ENCODE peak calls at places on chromosomes 16 and 17, in eight cellular contexts. B, G, T, E, P, J, R and I are unnamed samples.

GRCh38 chr17:29597361-29598172 is 4.6 kb downstream of the ANKRD13B start:
- DNase-seq in B (no peak), G (peak), T (no peak), E (no peak), P (no peak), J (no peak), R (no peak), I (no peak)

GRCh38 chr16:13036600-13036999 is 135.2 kb downstream of the SHISA9 start:
- DNase-seq in B (peak), G (no peak), T (peak), E (no peak), P (peak), J (peak), R (peak), I (no peak)

GRCh38 chr16:69880640-69881133 is 70.4 kb upstream of the CLEC18A start:
- DNase-seq in B (no peak), G (no peak), T (no peak), E (no peak), P (no peak), J (no peak), R (no peak), I (no peak)

GRCh38 chr16:80569440-80570105 is 28.8 kb downstream of the DYNLRB2 start:
- DNase-seq in B (peak), G (no peak), T (peak), E (no peak), P (no peak), J (no peak), R (peak), I (no peak)

GRCh38 chr16:12988071-12988470 is 86.7 kb downstream of the SHISA9 start:
- DNase-seq in B (no peak), G (no peak), T (no peak), E (no peak), P (no peak), J (no peak), R (no peak), I (no peak)

GRCh38 chr16:57823836-57824235 is 21.5 kb upstream of the KIFC3 start:
- DNase-seq in B (no peak), G (no peak), T (no peak), E (no peak), P (no peak), J (no peak), R (no peak), I (no peak)

GRCh38 chr16:3771513-3771912 is 54.2 kb upstream of the TRAP1 start:
- DNase-seq in B (no peak), G (no peak), T (no peak), E (no peak), P (no peak), J (peak), R (no peak), I (no peak)

GRCh38 chr17:58307468-58308172 is 21.0 kb downstream of the TSPOAP1 start:
- DNase-seq in B (no peak), G (no peak), T (no peak), E (no peak), P (no peak), J (no peak), R (no peak), I (no peak)

GRCh38 chr16:80105160-80105559 is 435.6 kb upstream of the DYNLRB2 start:
- DNase-seq in B (no peak), G (no peak), T (no peak), E (no peak), P (no peak), J (no peak), R (peak), I (no peak)

GRCh38 chr17:9217151-9218067 is 196.1 kb downstream of the NTN1 start:
- DNase-seq in B (peak), G (no peak), T (no peak), E (no peak), P (no peak), J (peak), R (peak), I (peak)
- H3K4me3 ChIP-seq in B (peak), G (no peak), T (no peak), E (no peak), P (no peak), J (no peak), R (no peak), I (no peak)

DNA sequence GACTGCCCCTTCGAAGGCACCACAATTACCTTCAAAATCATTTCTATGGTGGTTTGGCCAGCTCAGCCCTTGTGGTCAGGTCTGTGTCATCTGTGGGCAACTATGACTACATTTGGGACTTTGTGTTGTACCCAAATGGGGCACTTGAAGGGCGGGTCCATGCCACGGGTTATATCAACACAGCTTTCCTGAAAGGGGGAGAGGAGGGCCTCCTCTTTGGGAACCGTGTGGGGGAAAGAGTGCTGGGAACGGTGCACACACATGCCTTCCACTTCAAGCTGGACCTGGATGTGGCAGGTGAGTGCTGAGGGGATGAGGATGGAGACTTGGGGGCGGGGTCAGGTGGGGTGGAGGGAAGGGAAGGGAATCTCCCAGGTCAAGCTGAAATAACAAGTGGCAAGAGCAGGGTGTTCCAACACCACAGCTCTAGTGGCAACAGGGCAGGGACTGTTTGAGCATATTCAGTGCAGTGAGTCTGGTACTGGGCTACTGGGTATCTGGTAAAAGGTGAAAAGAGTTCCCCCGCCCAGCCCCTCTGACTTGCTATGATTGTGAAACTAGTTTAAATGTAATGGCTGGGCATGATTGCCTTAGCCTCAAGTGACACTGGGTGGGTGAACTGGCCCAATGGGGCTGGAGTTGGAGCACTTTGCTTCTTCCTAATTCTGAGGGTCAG is 1.7 kb downstream of the AOC2 start:
- DNase-seq in B (no peak), G (peak), T (no peak), E (no peak), P (no peak), J (no peak), R (no peak), I (no peak)
- TF ChIP-seq CTCF in B (no peak), G (no peak), T (no peak), E (no peak), P (no peak), J (no peak), R (no peak), I (no peak)

GRCh38 chr17:81702934-81703746 is at the start of gene MRPL12:
- DNase-seq in B (peak), G (peak), T (peak), E (peak), P (peak), J (peak), R (peak), I (peak)

GRCh38 chr17:81701288-81702071 is 1.7 kb upstream of the MRPL12 start:
- DNase-seq in B (no peak), G (peak), T (no peak), E (no peak), P (no peak), J (no peak), R (peak), I (no peak)

GRCh38 chr17:81703747-81704654 is 834 bp downstream of the MRPL12 start:
- DNase-seq in B (no peak), G (peak), T (peak), E (no peak), P (no peak), J (no peak), R (no peak), I (no peak)

GRCh38 chr17:81697261-81698044 is 5.7 kb upstream of the MRPL12 start:
- DNase-seq in B (no peak), G (no peak), T (no peak), E (no peak), P (no peak), J (no peak), R (no peak), I (no peak)

DNA sequence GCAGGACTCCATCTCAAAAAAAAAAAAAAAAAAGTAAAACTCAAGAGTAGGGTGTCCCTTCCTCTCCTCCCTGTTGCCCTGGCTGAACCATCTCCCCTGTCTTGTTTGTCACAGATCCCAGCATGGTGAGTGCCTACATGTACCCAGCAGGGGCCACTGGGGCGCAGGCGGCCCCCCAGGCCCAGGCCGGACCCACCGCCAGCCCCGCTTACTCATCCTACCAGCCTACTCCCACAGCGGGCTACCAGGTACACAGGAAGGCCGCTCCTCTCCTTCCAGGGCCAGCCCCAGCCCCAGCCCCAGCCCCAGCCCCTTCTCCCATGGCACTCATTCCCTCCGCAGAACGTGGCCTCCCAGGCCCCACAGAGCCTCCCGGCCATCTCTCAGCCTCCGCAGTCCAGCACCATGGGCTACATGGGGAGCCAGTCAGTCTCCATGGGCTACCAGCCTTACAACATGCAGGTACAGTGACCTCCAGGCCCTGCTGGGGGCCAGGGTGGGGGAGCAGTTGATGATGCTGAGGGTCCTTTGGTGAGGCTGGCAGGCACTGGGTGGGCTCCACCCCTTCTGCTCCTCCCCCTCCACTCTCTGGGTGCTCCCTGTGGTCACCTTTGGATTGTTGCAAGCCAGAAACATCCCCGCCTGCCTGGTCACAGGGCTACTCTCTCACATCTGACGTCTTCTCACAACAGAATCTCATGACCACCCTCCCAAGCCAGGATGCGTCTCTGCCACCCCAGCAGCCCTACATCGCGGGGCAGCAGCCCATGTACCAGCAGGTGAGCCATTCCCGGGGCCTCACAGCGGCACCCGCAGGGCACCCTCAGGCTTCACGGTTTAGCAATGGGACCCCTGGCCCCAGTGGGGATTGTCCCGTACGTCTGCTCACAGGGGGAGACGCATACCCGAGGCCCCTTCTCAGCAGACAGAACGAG is 2.5 kb upstream of the MRPL12 start:
- DNase-seq in B (no peak), G (no peak), T (no peak), E (no peak), P (no peak), J (no peak), R (no peak), I (no peak)
- H3K4me3 ChIP-seq in B (no peak), G (no peak), T (no peak), E (no peak), P (no peak), J (no peak), R (no peak), I (no peak)

GRCh38 chr17:68641276-68642117 is 40.3 kb upstream of the FAM20A start:
- DNase-seq in B (no peak), G (no peak), T (no peak), E (no peak), P (peak), J (no peak), R (no peak), I (no peak)

GRCh38 chr17:68646626-68647526 is 45.7 kb upstream of the FAM20A start:
- DNase-seq in B (peak), G (no peak), T (no peak), E (no peak), P (no peak), J (no peak), R (no peak), I (no peak)

GRCh38 chr17:68640601-68641000 is 39.4 kb upstream of the FAM20A start:
- DNase-seq in B (peak), G (no peak), T (no peak), E (no peak), P (no peak), J (no peak), R (peak), I (no peak)

DNA sequence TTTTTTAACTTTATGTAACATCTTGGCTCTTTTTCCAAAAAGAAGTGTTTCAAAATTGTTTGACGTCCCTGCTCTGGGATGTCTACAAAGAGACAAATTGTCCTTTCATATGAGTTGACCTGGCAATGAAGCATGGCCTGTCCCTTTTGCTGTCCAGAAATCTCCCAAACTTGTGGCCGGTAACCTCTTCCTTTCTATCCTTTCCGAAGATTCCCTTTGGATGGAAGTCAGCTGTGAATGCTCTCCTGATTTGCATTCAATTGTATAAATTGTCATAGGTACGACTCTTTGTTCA is 40.9 kb upstream of the FAM20A start:
- DNase-seq in B (no peak), G (no peak), T (no peak), E (no peak), P (no peak), J (no peak), R (no peak), I (no peak)
- TF ChIP-seq CTCF in B (no peak), G (no peak), T (no peak), E (no peak), P (no peak), J (no peak), R (no peak), I (no peak)

DNA sequence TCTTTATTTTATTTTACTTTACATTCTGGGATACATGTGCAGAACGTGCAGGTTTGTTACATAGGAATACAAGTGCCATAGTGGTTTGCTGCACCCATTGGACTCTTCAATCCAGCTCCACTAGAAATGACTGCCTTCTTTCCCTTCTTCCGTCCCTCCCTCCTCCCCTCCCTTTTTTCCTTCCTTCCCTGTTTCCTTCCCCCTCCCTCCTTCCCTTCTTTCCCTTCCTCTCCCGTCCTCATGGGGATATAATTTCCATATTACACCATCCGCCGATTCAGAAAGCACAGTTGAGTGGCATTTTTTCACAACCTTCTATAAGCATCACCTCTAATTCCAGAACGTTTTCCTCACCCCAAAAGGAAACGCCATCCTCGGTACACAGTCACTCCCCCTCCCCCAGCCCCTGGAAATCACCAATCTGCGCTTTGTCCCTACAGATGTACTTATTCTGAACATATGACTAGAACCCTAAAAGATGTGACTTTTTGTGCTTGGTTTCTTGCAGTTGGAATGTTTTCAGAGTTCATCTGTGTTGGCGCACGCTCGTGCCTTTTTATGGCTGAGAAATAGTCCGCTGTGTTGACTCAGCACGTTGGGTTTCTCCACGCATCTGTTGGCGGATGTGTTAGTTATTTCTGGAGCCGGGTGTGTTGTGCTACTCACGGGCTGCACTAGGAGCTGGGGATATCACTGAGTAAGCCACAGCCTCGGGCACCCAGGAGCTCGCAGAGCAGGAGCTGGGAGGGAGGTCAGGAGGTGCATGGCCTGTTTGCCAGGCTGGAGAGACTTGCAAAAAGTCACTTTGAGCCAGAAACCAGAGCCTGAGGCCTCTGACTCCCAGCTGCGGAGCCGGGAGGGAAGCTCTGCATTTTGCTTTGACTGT is 336.4 kb downstream of the SEC14L1 start:
- DNase-seq in B (peak), G (no peak), T (no peak), E (peak), P (peak), J (peak), R (peak), I (peak)
- H3K4me3 ChIP-seq in B (no peak), G (no peak), T (no peak), E (no peak), P (no peak), J (no peak), R (no peak), I (peak)